ENCODE peak calls at places on chromosome 10, in ten cellular contexts. Q, X, W, H, U, L, E, I, R and Z are unnamed samples. For H3K9me3, the result is how much of the 10 kb centered on the place peaks cover.

GRCh38 chr10:3961082-3961481 is 176.1 kb upstream of the KLF6 start:
- DNase-seq in U (no peak), H (no peak), X (no peak), W (no peak), R (peak), E (no peak), Q (no peak), L (no peak), I (no peak), Z (no peak)

GRCh38 chr10:90579602-90580242 is 278.1 kb downstream of the HTR7 start:
- DNase-seq in I (no peak), W (no peak), E (no peak), H (no peak), Q (no peak), L (no peak), X (no peak), U (no peak), R (no peak), Z (peak)

GRCh38 chr10:2619927-2620326 is 447.4 kb upstream of the PFKP start:
- DNase-seq in E (no peak), U (no peak), H (no peak), R (no peak), X (no peak), L (no peak), I (no peak), Q (no peak), W (no peak), Z (no peak)

GRCh38 chr10:54940418-54940817 is 139.4 kb upstream of the PCDH15 start:
- DNase-seq in W (no peak), R (no peak), L (no peak), E (no peak), U (no peak), Q (no peak), H (no peak), I (no peak), X (no peak), Z (no peak)

GRCh38 chr10:90051474-90051873 is 350.1 kb downstream of the KIF20B start:
- DNase-seq in L (no peak), E (no peak), U (no peak), Q (no peak), I (no peak), R (no peak), X (no peak), W (no peak), H (no peak), Z (no peak)

GRCh38 chr10:1398626-1399410 is 338.5 kb downstream of the ADARB2 start:
- DNase-seq in Q (no peak), W (no peak), L (no peak), X (no peak), R (no peak), H (no peak), U (peak), E (no peak), I (no peak), Z (peak)

GRCh38 chr10:62804384-62805138 is at the start of gene ADO:
- DNase-seq in H (peak), X (peak), U (peak), E (peak), Q (peak), W (peak), R (peak), L (peak), I (peak), Z (peak)

GRCh38 chr10:110733256-110733952 is 89.3 kb downstream of the RBM20 start:
- DNase-seq in E (peak), H (no peak), L (no peak), Q (peak), U (no peak), X (no peak), I (no peak), W (no peak), R (no peak), Z (peak)

GRCh38 chr10:103742779-103743178 is 112.6 kb downstream of the SH3PXD2A start:
- DNase-seq in U (no peak), I (no peak), H (no peak), E (no peak), L (no peak), W (no peak), X (no peak), R (no peak), Q (no peak), Z (no peak)

GRCh38 chr10:130244031-130244927 is 108.1 kb downstream of the GLRX3 start:
- DNase-seq in W (no peak), H (no peak), L (no peak), I (no peak), E (no peak), U (no peak), Q (no peak), X (no peak), R (no peak), Z (no peak)

GRCh38 chr10:92031580-92031979 is 108.0 kb downstream of the BTAF1 start:
- DNase-seq in U (no peak), L (no peak), I (no peak), W (no peak), H (no peak), X (no peak), E (no peak), Q (no peak), R (no peak), Z (no peak)

GRCh38 chr10:51521605-51522004 is 177.8 kb downstream of the CSTF2T start:
- DNase-seq in U (no peak), X (no peak), W (no peak), L (no peak), Q (no peak), H (no peak), I (no peak), E (no peak), R (no peak), Z (no peak)

GRCh38 chr10:44332465-44332864 is 52.4 kb downstream of the CXCL12 start:
- DNase-seq in Q (no peak), H (no peak), U (no peak), X (no peak), R (no peak), W (no peak), I (no peak), L (no peak), E (no peak), Z (no peak)

GRCh38 chr10:110268931-110269640 is 35.6 kb downstream of the SMNDC1 start:
- DNase-seq in U (no peak), H (no peak), L (no peak), Q (peak), E (no peak), R (no peak), W (no peak), X (no peak), I (no peak), Z (no peak)

GRCh38 chr10:132387723-132388210 is 9.2 kb upstream of the PWWP2B start:
- DNase-seq in I (peak), E (peak), H (peak), X (peak), W (peak), U (peak), R (peak), L (peak), Q (peak), Z (no peak)

GRCh38 chr10:124320778-124321432 is 97.8 kb downstream of the OAT start:
- DNase-seq in U (no peak), W (no peak), H (no peak), L (no peak), E (no peak), Q (no peak), X (no peak), R (no peak), I (no peak), Z (no peak)

GRCh38 chr10:133466683-133467275 is 13.0 kb downstream of the SCART1 start:
- DNase-seq in I (peak), W (peak), L (no peak), R (no peak), E (no peak), Q (no peak), U (no peak), H (no peak), X (no peak), Z (no peak)
- H3K9me3 ChIP-seq in I (under half), W (under half), L (under half), R (under half), E (under half), Q (under half), U (under half), H (under half), X (under half), Z (under half)

GRCh38 chr10:113562108-113562507 is 9.3 kb downstream of the HABP2 start:
- DNase-seq in X (no peak), U (no peak), I (no peak), Q (no peak), W (no peak), H (no peak), R (no peak), L (no peak), E (no peak), Z (no peak)
- H3K27ac ChIP-seq in X (peak), U (no peak), I (no peak), Q (no peak), W (no peak), H (no peak), R (no peak), L (peak), E (no peak), Z (no peak)

DNA sequence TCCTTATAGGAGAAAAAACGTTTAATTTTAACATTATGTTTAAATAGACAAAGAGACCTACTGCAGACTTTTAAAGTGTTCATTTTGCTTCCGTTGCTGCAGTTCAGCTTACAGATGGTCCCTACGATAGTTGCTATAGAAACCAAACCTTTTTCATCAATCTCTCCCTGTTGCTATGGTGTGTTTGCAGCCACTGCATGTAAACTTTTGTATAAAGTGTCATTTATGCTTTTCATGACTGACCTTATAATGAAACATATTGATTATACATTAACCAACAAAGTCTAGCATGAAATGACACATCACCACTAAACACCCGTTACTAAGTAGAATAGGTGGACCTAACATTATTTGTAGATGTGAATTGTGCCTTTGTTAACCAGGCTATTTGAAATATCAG is 63.8 kb downstream of the CACNB2 start:
- DNase-seq in E (no peak), L (no peak), H (no peak), R (no peak), U (no peak), Q (no peak), W (no peak), X (no peak), I (no peak), Z (no peak)
- H3K4me3 ChIP-seq in E (no peak), L (no peak), H (no peak), R (no peak), U (no peak), Q (no peak), W (no peak), X (no peak), I (no peak), Z (no peak)

DNA sequence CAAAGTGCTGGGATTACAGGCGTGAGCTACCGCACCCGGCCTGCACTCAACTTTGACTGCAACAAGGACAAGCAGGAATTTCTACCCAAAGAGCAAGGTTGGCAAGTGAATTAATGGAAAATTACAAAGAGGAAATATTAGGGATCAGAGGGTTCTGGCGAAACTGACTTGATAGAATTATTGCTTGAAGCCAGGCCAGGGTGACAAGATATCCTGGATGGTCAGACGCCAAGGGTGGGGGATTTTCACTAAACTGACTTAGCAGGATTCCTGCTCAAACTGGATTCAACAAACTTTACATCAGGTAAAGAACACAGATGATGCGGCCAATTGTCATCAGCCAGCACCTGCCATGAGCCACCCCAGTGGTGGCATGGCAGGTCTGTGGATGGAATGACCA is 603.6 kb upstream of the MGMT start:
- DNase-seq in R (no peak), L (no peak), U (no peak), H (no peak), X (no peak), Q (peak), E (no peak), I (no peak), W (no peak), Z (no peak)
- H3K9me3 ChIP-seq in R (under half), L (under half), U (under half), H (under half), X (under half), Q (under half), E (under half), I (under half), W (under half), Z (under half)

GRCh38 chr10:113099431-113100298 is 149.6 kb downstream of the TCF7L2 start:
- DNase-seq in L (no peak), I (no peak), U (no peak), E (no peak), Q (peak), R (no peak), H (no peak), W (no peak), X (no peak), Z (no peak)
- H3K27ac ChIP-seq in L (no peak), I (no peak), U (no peak), E (no peak), Q (no peak), R (no peak), H (peak), W (no peak), X (no peak), Z (no peak)

GRCh38 chr10:33009244-33010131 is 51.5 kb upstream of the ITGB1 start:
- DNase-seq in H (no peak), R (no peak), E (no peak), I (no peak), W (no peak), L (no peak), U (no peak), X (no peak), Q (no peak), Z (no peak)

GRCh38 chr10:33008499-33009243 is 50.6 kb upstream of the ITGB1 start:
- DNase-seq in H (peak), L (no peak), X (peak), W (no peak), R (peak), E (no peak), Q (peak), U (peak), I (no peak), Z (peak)

GRCh38 chr10:33005322-33006282 is 47.6 kb upstream of the ITGB1 start:
- DNase-seq in L (peak), H (peak), R (peak), X (peak), W (peak), Q (peak), E (peak), I (peak), U (peak), Z (peak)

GRCh38 chr10:33006342-33006887 is 48.4 kb upstream of the ITGB1 start:
- DNase-seq in Q (no peak), L (no peak), U (no peak), W (peak), E (no peak), H (no peak), X (no peak), I (no peak), R (no peak), Z (no peak)

GRCh38 chr10:33010132-33011037 is 52.4 kb upstream of the ITGB1 start:
- DNase-seq in E (no peak), U (no peak), Q (no peak), L (no peak), I (no peak), R (peak), X (no peak), W (no peak), H (no peak), Z (peak)
- H3K4me3 ChIP-seq in E (no peak), U (no peak), Q (no peak), L (no peak), I (no peak), R (peak), X (no peak), W (no peak), H (no peak), Z (no peak)

DNA sequence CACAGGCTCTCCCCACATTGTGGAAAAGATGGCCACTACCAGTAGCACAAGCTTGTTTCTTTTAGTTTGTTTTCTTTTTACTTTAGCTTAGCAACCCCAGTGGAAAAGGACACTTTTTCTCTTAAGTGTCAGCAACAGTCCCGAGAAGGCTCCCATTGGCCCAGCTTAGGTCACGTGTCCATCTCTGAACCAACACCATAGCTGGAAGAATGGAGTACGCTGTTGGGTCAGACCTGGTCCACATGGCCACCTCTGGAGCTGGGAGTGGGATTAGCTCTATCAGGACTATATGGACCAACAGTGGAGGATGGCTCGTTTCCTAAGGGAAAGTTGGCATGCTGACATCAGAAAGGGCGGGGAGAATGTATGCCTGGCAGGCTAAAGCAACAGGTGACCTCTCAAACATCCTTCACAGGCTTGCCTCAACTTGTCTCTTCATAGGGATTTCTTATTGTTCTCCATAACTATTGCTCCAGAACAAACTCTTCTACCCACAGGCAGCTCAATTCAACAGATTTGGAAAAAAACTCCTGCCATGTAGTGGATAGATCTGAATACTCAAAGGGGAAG is 27.6 kb upstream of the NEUROG3 start:
- DNase-seq in W (no peak), Q (no peak), U (no peak), X (no peak), I (no peak), E (no peak), H (no peak), R (no peak), L (no peak), Z (no peak)
- H3K9me3 ChIP-seq in W (under half), Q (under half), U (under half), X (under half), I (under half), E (under half), H (under half), R (under half), L (under half), Z (under half)

GRCh38 chr10:126564297-126564888 is 106.1 kb downstream of the C10orf90 start:
- DNase-seq in U (no peak), R (no peak), X (no peak), W (no peak), I (no peak), H (no peak), L (no peak), Q (no peak), E (no peak), Z (no peak)

GRCh38 chr10:126562209-126562680 is 108.2 kb downstream of the C10orf90 start:
- DNase-seq in E (no peak), I (no peak), R (no peak), W (no peak), L (no peak), U (no peak), H (no peak), Q (no peak), X (no peak), Z (no peak)

GRCh38 chr10:126558881-126559280 is 111.6 kb downstream of the C10orf90 start:
- DNase-seq in X (no peak), E (no peak), Q (no peak), R (no peak), I (no peak), W (no peak), U (no peak), H (no peak), L (no peak), Z (no peak)

GRCh38 chr10:126563361-126563760 is 107.1 kb downstream of the C10orf90 start:
- DNase-seq in L (no peak), Q (no peak), R (no peak), H (no peak), X (no peak), I (no peak), E (no peak), U (no peak), W (no peak), Z (no peak)

DNA sequence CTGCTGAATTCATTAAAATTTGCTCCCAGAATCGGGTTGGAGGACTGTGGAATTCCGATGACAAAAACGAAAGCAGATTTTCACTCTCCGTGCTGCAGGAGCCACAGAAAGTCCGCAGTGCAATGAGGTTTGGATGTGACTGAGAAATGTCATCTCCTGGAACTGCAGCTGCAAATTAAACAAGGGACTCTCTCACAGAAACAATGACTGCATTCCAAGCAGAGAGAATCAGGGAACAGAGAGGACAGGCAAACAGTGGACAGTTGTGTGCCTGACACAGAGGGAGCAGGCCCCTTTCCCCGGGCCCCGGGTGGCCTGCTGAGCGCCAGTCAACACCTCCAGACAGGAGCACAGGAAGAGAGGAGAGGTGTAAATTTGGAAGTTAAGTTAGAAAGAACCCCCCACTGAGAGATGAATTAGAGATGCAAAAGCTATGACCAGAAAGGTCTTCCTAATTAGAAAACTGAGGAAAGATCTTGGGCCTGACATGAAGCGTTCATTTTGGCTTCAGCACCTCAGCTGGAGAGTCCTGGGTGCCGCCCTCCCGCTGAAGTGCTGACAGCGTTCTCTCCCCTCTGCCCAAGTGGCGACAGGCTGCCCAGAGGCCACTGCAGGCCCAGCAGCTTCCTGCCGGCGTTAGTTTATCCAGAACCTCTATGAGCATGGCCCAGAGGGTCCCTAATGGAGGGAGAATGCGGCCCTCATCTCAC is 108.8 kb downstream of the C10orf90 start:
- DNase-seq in X (no peak), E (no peak), I (no peak), L (no peak), H (no peak), U (no peak), Q (no peak), R (no peak), W (no peak), Z (no peak)
- H3K27ac ChIP-seq in X (no peak), E (no peak), I (no peak), L (no peak), H (no peak), U (no peak), Q (no peak), R (no peak), W (no peak), Z (no peak)

DNA sequence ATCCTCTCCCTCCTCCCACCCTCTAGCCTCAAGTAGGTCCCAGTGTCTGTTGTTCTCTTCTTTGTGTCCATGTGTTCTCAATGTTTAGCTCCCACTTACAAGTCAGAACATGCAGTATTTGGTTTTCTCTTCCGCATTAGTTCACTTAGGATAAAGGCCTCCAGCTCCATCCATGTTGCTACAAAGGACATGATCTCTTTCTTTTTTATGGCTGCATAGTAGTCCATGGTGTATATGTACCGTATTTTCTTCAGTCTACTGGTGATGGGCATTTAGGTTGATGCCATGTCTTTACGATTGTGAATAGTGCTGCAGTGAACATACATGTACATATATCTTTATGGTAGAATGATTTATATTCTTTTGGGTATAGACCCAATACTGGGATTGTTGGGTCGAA is 1.6 kb upstream of the GOT1 start:
- DNase-seq in W (no peak), E (no peak), I (no peak), L (no peak), U (no peak), Q (no peak), R (no peak), H (no peak), X (no peak), Z (no peak)
- H3K4me3 ChIP-seq in W (no peak), E (no peak), I (peak), L (peak), U (no peak), Q (no peak), R (no peak), H (no peak), X (no peak), Z (no peak)